ENCODE peak calls at places on chromosome 7, in four cellular contexts. B is AG10803, E is heart right ventricle, F is fibroblast of the aortic adventitia. K is an unnamed sample.

GRCh38 chr7:87210506-87210905 is 9.0 kb downstream of the TMEM243 start:
- DNase-seq in E (no peak), F (no peak), B (peak; percentile 11), K (no peak)

GRCh38 chr7:22696672-22697071 is 30.3 kb upstream of the IL6 start:
- DNase-seq in F (peak; percentile 36), E (no peak), B (no peak), K (peak; percentile 46)

GRCh38 chr7:117673839-117674238 is 194.0 kb downstream of the CFTR start:
- DNase-seq in F (peak; percentile 73), B (peak; percentile 22), E (no peak), K (peak; percentile 67)

GRCh38 chr7:149188637-149189259 is 6.6 kb upstream of the ZNF282 start:
- DNase-seq in E (no peak), B (no peak), F (no peak), K (no peak)

GRCh38 chr7:149474309-149475120 is 13.7 kb upstream of the ZNF777 start:
- DNase-seq in E (no peak), B (no peak), F (no peak), K (no peak)

GRCh38 chr7:157402388-157402703 is 65.5 kb downstream of the DNAJB6 start:
- DNase-seq in E (no peak), F (no peak), B (no peak), K (no peak)

GRCh38 chr7:74452748-74453320 is 872 bp upstream of the GTF2IRD1 start:
- DNase-seq in E (no peak), F (peak; percentile 34), B (peak; percentile 36), K (no peak)

GRCh38 chr7:101815826-101816488 is 1.5 kb upstream of the CUX1 start:
- DNase-seq in F (peak; percentile 80), B (peak; percentile 82), E (peak; percentile 76), K (peak; percentile 88)

GRCh38 chr7:90708841-90709317 is 112.8 kb downstream of the CDK14 start:
- DNase-seq in B (peak; percentile 48), E (no peak), F (peak; percentile 16), K (peak; percentile 42)

GRCh38 chr7:38506756-38507155 is 124.4 kb downstream of the AMPH start:
- DNase-seq in E (no peak), B (peak; percentile 73), F (peak; percentile 31), K (peak; percentile 39)

GRCh38 chr7:112056409-112056808 is 149.8 kb downstream of the DOCK4 start:
- DNase-seq in F (peak; percentile 44), B (peak; percentile 4), E (no peak), K (peak; percentile 26)

GRCh38 chr7:1274121-1274875 is 41.6 kb downstream of the UNCX start:
- DNase-seq in B (no peak), E (no peak), F (no peak), K (no peak)

GRCh38 chr7:121046893-121047468 is 58.5 kb downstream of the CPED1 start:
- DNase-seq in F (peak; percentile 15), E (no peak), B (no peak), K (no peak)

DNA sequence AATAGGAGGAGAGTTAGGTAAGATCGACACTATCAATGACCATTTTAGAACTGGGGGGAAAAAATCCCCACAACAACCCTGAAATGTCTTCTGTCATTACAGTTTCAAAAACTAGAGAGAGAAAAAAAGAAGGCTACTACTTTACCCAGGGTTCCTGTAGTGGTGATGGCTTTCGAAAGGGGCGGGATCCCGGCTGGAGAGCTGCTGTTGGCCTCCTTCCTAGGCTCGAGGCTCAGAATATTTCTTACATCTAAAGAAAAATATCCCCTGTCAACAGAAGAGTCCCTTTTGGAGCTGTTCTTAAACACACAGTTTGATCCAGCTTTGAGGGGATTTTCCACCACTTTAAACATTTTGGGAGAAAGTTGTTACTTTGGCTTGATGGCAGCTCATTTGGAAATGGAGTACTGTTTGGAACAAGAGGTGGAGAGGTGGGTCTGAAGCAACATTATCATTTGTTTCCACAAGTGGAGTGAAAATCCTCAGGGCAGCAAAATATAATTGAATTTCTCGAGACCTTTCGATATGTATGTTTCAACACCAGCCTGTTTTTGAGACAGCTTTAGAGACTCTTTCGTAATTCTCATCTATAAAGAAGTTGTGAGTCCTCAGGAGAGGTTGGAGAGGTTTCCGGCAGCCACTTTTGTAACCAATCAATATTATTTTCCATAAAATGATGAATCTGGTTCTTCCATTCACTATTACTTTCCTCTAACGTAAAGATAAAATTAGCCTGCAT is 5.1 kb downstream of the HOXA13 start:
- DNase-seq in B (no peak), E (no peak), F (no peak), K (no peak)
- H3K4me3 ChIP-seq in B (no peak overlapping the region), E (no peak overlapping the region), F (no peak overlapping the region), K (no peak overlapping the region)

GRCh38 chr7:107267138-107267537 is 98.3 kb downstream of the HBP1 start:
- DNase-seq in E (no peak), F (no peak), B (no peak), K (no peak)

GRCh38 chr7:107264723-107265122 is 95.9 kb downstream of the HBP1 start:
- DNase-seq in E (no peak), F (no peak), B (no peak), K (no peak)

GRCh38 chr7:107269815-107270214 is 101.0 kb downstream of the HBP1 start:
- DNase-seq in E (no peak), B (no peak), F (no peak), K (no peak)

GRCh38 chr7:107262857-107263256 is 94.1 kb downstream of the HBP1 start:
- DNase-seq in E (no peak), F (peak; percentile 27), B (no peak), K (no peak)

GRCh38 chr7:107268593-107268992 is 99.8 kb downstream of the HBP1 start:
- DNase-seq in B (no peak), E (no peak), F (no peak), K (no peak)
- TF ChIP-seq CTCF in B (no peak), E (no peak), F (no peak), K (no peak)

GRCh38 chr7:5295039-5296014 is 12.6 kb downstream of the SLC29A4 start:
- DNase-seq in B (no peak), F (no peak), E (no peak), K (no peak)

GRCh38 chr7:5294169-5294987 is 11.6 kb downstream of the SLC29A4 start:
- DNase-seq in B (no peak), F (no peak), E (no peak), K (no peak)

GRCh38 chr7:5300366-5300765 is 17.6 kb downstream of the SLC29A4 start:
- DNase-seq in B (no peak), E (no peak), F (no peak), K (no peak)

GRCh38 chr7:5296627-5297226 is 14.0 kb downstream of the SLC29A4 start:
- DNase-seq in B (no peak), F (no peak), E (no peak), K (no peak)

GRCh38 chr7:5296015-5296621 is 13.4 kb downstream of the SLC29A4 start:
- DNase-seq in B (no peak), F (no peak), E (no peak), K (no peak)
- H3K4me3 ChIP-seq in B (no peak overlapping the region), F (no peak overlapping the region), E (no peak overlapping the region), K (no peak overlapping the region)

GRCh38 chr7:73442222-73442902 is 8.8 kb downstream of the FZD9 start:
- DNase-seq in F (no peak), B (no peak), E (no peak), K (no peak)
- TF ChIP-seq CTCF in F (no peak), B (no peak), E (no peak), K (no peak)